ENCODE peak calls at places on chromosomes 3 and 15, in eight cellular contexts. F is Daoy, X is body of pancreas, O is NCI-H2029 treated with DMSO at 0.1 percent for 48 hours, G is AG04450, Z is Caki2, T is adrenal gland, R is HFF-Myc. M is an unnamed sample.

GRCh38 chr3:173793963-173794362 is 396.4 kb downstream of the NLGN1 start:
- DNase-seq in F (no peak), X (no peak), O (no peak), G (no peak), Z (no peak), T (no peak), R (no peak), M (no peak)

GRCh38 chr15:83106994-83107840 is at the start of gene TM6SF1:
- DNase-seq in F (no peak), X (no peak), O (no peak), G (no peak), Z (no peak), T (no peak), R (no peak), M (peak; percentile 55)

GRCh38 chr3:14925729-14926591 is 21.4 kb upstream of the NR2C2 start:
- DNase-seq in F (peak; percentile 36), X (no peak), O (peak; percentile 72), G (peak; percentile 39), Z (peak; percentile 37), T (no peak), R (peak; percentile 55), M (no peak)

GRCh38 chr15:45637552-45638033 is 2.8 kb downstream of the SQOR start:
- DNase-seq in F (peak; percentile 77), X (peak; percentile 53), O (no peak), G (peak; percentile 93), Z (peak; percentile 52), T (peak; percentile 69), R (peak; percentile 57), M (peak; percentile 77)

GRCh38 chr15:51076142-51076897 is 18.4 kb downstream of the TNFAIP8L3 start:
- DNase-seq in F (no peak), X (no peak), O (no peak), G (no peak), Z (no peak), T (no peak), R (no peak), M (no peak)

GRCh38 chr15:29411299-29411698 is 141.7 kb upstream of the NSMCE3 start:
- DNase-seq in F (no peak), X (no peak), O (no peak), G (no peak), Z (no peak), T (no peak), R (no peak), M (no peak)

GRCh38 chr15:70099966-70100494 is 2.3 kb upstream of the TLE3 start:
- DNase-seq in F (peak; percentile 26), X (no peak), O (no peak), G (no peak), Z (no peak), T (peak; percentile 44), R (no peak), M (no peak)

GRCh38 chr3:55090310-55090709 is 162.5 kb upstream of the LRTM1 start:
- DNase-seq in F (no peak), X (no peak), O (no peak), G (no peak), Z (no peak), T (no peak), R (no peak), M (no peak)

GRCh38 chr15:74156678-74157411 is 16.7 kb upstream of the ISLR start:
- DNase-seq in F (no peak), X (no peak), O (no peak), G (no peak), Z (no peak), T (no peak), R (no peak), M (no peak)

GRCh38 chr3:63278171-63278999 is at the start of gene SYNPR:
- DNase-seq in F (peak; percentile 2), X (no peak), O (no peak), G (no peak), Z (no peak), T (no peak), R (no peak), M (no peak)

GRCh38 chr3:61650276-61650675 is 88.9 kb downstream of the PTPRG start:
- DNase-seq in F (no peak), X (peak; percentile 50), O (no peak), G (no peak), Z (no peak), T (peak; percentile 71), R (peak; percentile 75), M (no peak)

GRCh38 chr3:141064255-141064926 is 13.2 kb downstream of the SPSB4 start:
- DNase-seq in F (no peak), X (no peak), O (no peak), G (no peak), Z (no peak), T (no peak), R (no peak), M (no peak)

GRCh38 chr3:10950476-10951294 is 41.9 kb upstream of the SLC6A1 start:
- DNase-seq in F (peak; percentile 37), X (no peak), O (peak; percentile 46), G (peak; percentile 7), Z (peak; percentile 12), T (no peak), R (no peak), M (no peak)

GRCh38 chr15:92880796-92881569 is 19.1 kb upstream of the CHD2 start:
- DNase-seq in F (no peak), X (peak; percentile 36), O (no peak), G (no peak), Z (no peak), T (no peak), R (no peak), M (no peak)

GRCh38 chr3:131856171-131856570 is 178.6 kb downstream of the CPNE4 start:
- DNase-seq in F (no peak), X (no peak), O (no peak), G (no peak), Z (no peak), T (no peak), R (no peak), M (no peak)